ENCODE peak calls at places on chromosomes 6 and 20, in ten cellular contexts. C, E, X, J, T, G, W, A, V and Y are unnamed samples.

GRCh38 chr6:168877821-168878282 is 375.8 kb downstream of the THBS2 start:
- DNase-seq in C (no peak), E (peak; percentile 62), X (no peak), J (no peak), T (no peak), G (peak; percentile 94), W (peak; percentile 20), A (no peak), V (no peak), Y (no peak)

GRCh38 chr6:73180718-73181619 is 44.3 kb downstream of the KHDC1L start:
- DNase-seq in C (peak; percentile 80), E (peak; percentile 74), X (no peak), J (no peak), T (no peak), G (peak; percentile 63), W (peak; percentile 82), A (peak; percentile 69), V (peak; percentile 84), Y (no peak)

GRCh38 chr6:134175532-134176282 is 123.3 kb upstream of the SLC2A12 start:
- DNase-seq in C (peak; percentile 78), E (peak; percentile 40), X (peak; percentile 64), J (peak; percentile 60), T (peak; percentile 43), G (peak; percentile 37), W (peak; percentile 89), A (peak; percentile 68), V (peak; percentile 78), Y (peak; percentile 88)

GRCh38 chr20:44856442-44856841 is 29.1 kb upstream of the YWHAB start:
- DNase-seq in C (no peak), E (no peak), X (no peak), J (no peak), T (no peak), G (no peak), W (no peak), A (no peak), V (no peak), Y (no peak)

GRCh38 chr6:150628908-150629307 is 29.2 kb downstream of the PLEKHG1 start:
- DNase-seq in C (no peak), E (no peak), X (no peak), J (no peak), T (no peak), G (no peak), W (no peak), A (no peak), V (no peak), Y (no peak)

GRCh38 chr20:32521780-32522524 is 63.2 kb downstream of the NOL4L start:
- DNase-seq in C (peak; percentile 57), E (peak; percentile 53), X (peak; percentile 78), J (peak; percentile 71), T (no peak), G (peak; percentile 62), W (peak; percentile 61), A (no peak), V (peak; percentile 49), Y (peak; percentile 97)

GRCh38 chr6:42708096-42708495 is 14.3 kb downstream of the PRPH2 start:
- DNase-seq in C (no peak), E (no peak), X (no peak), J (no peak), T (no peak), G (no peak), W (no peak), A (no peak), V (no peak), Y (no peak)

GRCh38 chr20:44773070-44773829 is 27.6 kb downstream of the KCNK15 start:
- DNase-seq in C (no peak), E (no peak), X (no peak), J (no peak), T (no peak), G (no peak), W (no peak), A (peak; percentile 64), V (no peak), Y (no peak)

GRCh38 chr20:3364323-3365013 is 43.0 kb downstream of the DNAAF9 start:
- DNase-seq in C (no peak), E (no peak), X (no peak), J (no peak), T (no peak), G (no peak), W (peak; percentile 39), A (no peak), V (no peak), Y (no peak)